ENCODE peak calls at places on chromosomes 7 and 10, in seven cellular contexts. J is RWPE1; A is stimulated activated CD4-positive, alpha-beta T cell treated with anti-CD3 and anti-CD28 coated beads, Interleukin-12 subunit alpha, Interleukin-12 subunit beta, amount 100 ng/mL, for 4 hours; D is T47D; N is A673; G is fibroblast of lung; E is HFF-Myc. R is an unnamed sample.

GRCh38 chr10:109992485-109992884 is 15.3 kb upstream of the ADD3 start:
- DNase-seq in J (no peak), A (no peak), D (no peak), N (no peak), G (peak), E (no peak), R (no peak)

GRCh38 chr10:132118366-132118765 is 52.6 kb downstream of the JAKMIP3 start:
- DNase-seq in J (no peak), A (no peak), D (no peak), N (no peak), G (no peak), E (no peak), R (no peak)

GRCh38 chr7:107237451-107237850 is 68.6 kb downstream of the HBP1 start:
- DNase-seq in J (no peak), A (no peak), D (no peak), N (no peak), G (no peak), E (no peak), R (no peak)

GRCh38 chr7:1322240-1323110 is 89.8 kb downstream of the UNCX start:
- DNase-seq in J (no peak), A (no peak), D (no peak), N (no peak), G (no peak), E (no peak), R (no peak)

GRCh38 chr7:66921918-66922486 is 977 bp downstream of the TMEM248 start:
- DNase-seq in J (peak), A (no peak), D (no peak), N (no peak), G (peak), E (no peak), R (no peak)

GRCh38 chr10:43257210-43258031 is 9.4 kb downstream of the RASGEF1A start:
- DNase-seq in J (no peak), A (no peak), D (no peak), N (no peak), G (no peak), E (no peak), R (no peak)

GRCh38 chr7:82975811-82976468 is 186.7 kb downstream of the PCLO start:
- DNase-seq in J (no peak), A (no peak), D (no peak), N (no peak), G (no peak), E (no peak), R (no peak)

GRCh38 chr7:80386686-80387085 is 125.2 kb downstream of the GNAT3 start:
- DNase-seq in J (no peak), A (no peak), D (no peak), N (no peak), G (peak), E (no peak), R (no peak)

GRCh38 chr10:11118696-11119095 is 101.0 kb downstream of the CELF2 start:
- DNase-seq in J (no peak), A (no peak), D (no peak), N (no peak), G (no peak), E (no peak), R (no peak)

GRCh38 chr10:78982726-78983125 is 86.0 kb upstream of the ZMIZ1 start:
- DNase-seq in J (no peak), A (no peak), D (no peak), N (no peak), G (no peak), E (no peak), R (no peak)

GRCh38 chr7:26436996-26437547 is 145.4 kb downstream of the SNX10 start:
- DNase-seq in J (no peak), A (no peak), D (no peak), N (no peak), G (no peak), E (no peak), R (no peak)

GRCh38 chr10:74153123-74153522 is 2.1 kb downstream of the ADK start:
- DNase-seq in J (peak), A (no peak), D (no peak), N (peak), G (peak), E (no peak), R (peak)

GRCh38 chr7:560966-561630 is 41.5 kb upstream of the PDGFA start:
- DNase-seq in J (no peak), A (no peak), D (no peak), N (no peak), G (no peak), E (no peak), R (no peak)

GRCh38 chr7:101814996-101815825 is 2.2 kb upstream of the CUX1 start:
- DNase-seq in J (no peak), A (peak), D (no peak), N (peak), G (no peak), E (no peak), R (no peak)

GRCh38 chr10:5117021-5117420 is 22.8 kb downstream of the AKR1C3 start:
- DNase-seq in J (no peak), A (no peak), D (no peak), N (no peak), G (no peak), E (no peak), R (no peak)

GRCh38 chr10:49798275-49798674 is 36.2 kb upstream of the OGDHL start:
- DNase-seq in J (no peak), A (no peak), D (no peak), N (no peak), G (peak), E (no peak), R (no peak)

GRCh38 chr10:69685802-69686585 is 55.9 kb downstream of the FAM241B start:
- DNase-seq in J (no peak), A (no peak), D (no peak), N (no peak), G (peak), E (no peak), R (peak)

GRCh38 chr7:139095194-139095659 is 14.3 kb downstream of the ZC3HAV1 start:
- DNase-seq in J (no peak), A (no peak), D (no peak), N (no peak), G (no peak), E (no peak), R (no peak)

GRCh38 chr10:86203162-86203905 is 163.3 kb downstream of the GRID1 start:
- DNase-seq in J (peak), A (no peak), D (peak), N (peak), G (peak), E (no peak), R (peak)

GRCh38 chr10:11403116-11403515 is 208.3 kb downstream of the USP6NL start:
- DNase-seq in J (no peak), A (no peak), D (no peak), N (no peak), G (no peak), E (no peak), R (no peak)

GRCh38 chr10:111890046-111890445 is 293.5 kb downstream of the GPAM start:
- DNase-seq in J (no peak), A (no peak), D (no peak), N (no peak), G (no peak), E (no peak), R (no peak)

GRCh38 chr10:114499630-114500190 is 95.4 kb upstream of the AFAP1L2 start:
- DNase-seq in J (peak), A (peak), D (no peak), N (no peak), G (no peak), E (no peak), R (no peak)

GRCh38 chr7:130090745-130091532 is 20.6 kb downstream of the KLHDC10 start:
- DNase-seq in J (no peak), A (no peak), D (no peak), N (no peak), G (no peak), E (no peak), R (no peak)

GRCh38 chr10:260819-261429 is 125.7 kb downstream of the ZMYND11 start:
- DNase-seq in J (no peak), A (no peak), D (no peak), N (no peak), G (no peak), E (no peak), R (no peak)

GRCh38 chr7:5282464-5283316 is at the start of gene SLC29A4:
- DNase-seq in J (no peak), A (peak), D (no peak), N (peak), G (no peak), E (no peak), R (no peak)

GRCh38 chr7:77830649-77831355 is 32.2 kb downstream of the PHTF2 start:
- DNase-seq in J (no peak), A (no peak), D (no peak), N (no peak), G (peak), E (no peak), R (no peak)

GRCh38 chr10:98467506-98468318 is 21.0 kb upstream of the HPS1 start:
- DNase-seq in J (peak), A (peak), D (peak), N (peak), G (peak), E (peak), R (peak)

GRCh38 chr7:155466814-155467675 is 9.1 kb downstream of the EN2 start:
- DNase-seq in J (no peak), A (no peak), D (no peak), N (peak), G (no peak), E (no peak), R (no peak)

GRCh38 chr7:20786421-20786778 is 286 bp downstream of the SP8 start:
- DNase-seq in J (no peak), A (no peak), D (no peak), N (no peak), G (no peak), E (no peak), R (no peak)

GRCh38 chr7:142809671-142810070 is 38.9 kb downstream of the PRSS2 start:
- DNase-seq in J (no peak), A (no peak), D (no peak), N (no peak), G (no peak), E (no peak), R (no peak)

GRCh38 chr10:57169597-57169996 is 808.5 kb upstream of the ZWINT start:
- DNase-seq in J (no peak), A (no peak), D (no peak), N (no peak), G (no peak), E (no peak), R (no peak)

GRCh38 chr10:13390604-13391522 is 42.8 kb upstream of the SEPHS1 start:
- DNase-seq in J (no peak), A (no peak), D (no peak), N (peak), G (peak), E (no peak), R (no peak)

GRCh38 chr10:128043259-128044045 is 82.8 kb downstream of the MKI67 start:
- DNase-seq in J (no peak), A (no peak), D (no peak), N (no peak), G (no peak), E (no peak), R (no peak)

R was measured in kidney glomerular epithelial cell.